ENCODE peak calls at places on chromosomes 1 and 21, in nine cellular contexts. W, P, M, Q, K, T, B, E and H are unnamed samples.

GRCh38 chr1:237736372-237737029 is 154.2 kb downstream of the ZP4 start:
- DNase-seq in W (no peak), P (no peak), M (peak), Q (no peak), K (no peak), T (no peak), B (no peak), E (no peak), H (no peak)

GRCh38 chr1:2088434-2088833 is 38.2 kb downstream of the PRKCZ start:
- DNase-seq in W (peak), P (no peak), M (no peak), Q (no peak), K (no peak), T (no peak), B (no peak), E (no peak), H (no peak)

GRCh38 chr21:41948404-41948895 is 5.4 kb downstream of the C2CD2 start:
- DNase-seq in W (no peak), P (no peak), M (no peak), Q (no peak), K (no peak), T (no peak), B (no peak), E (no peak), H (no peak)

GRCh38 chr1:212909652-212910063 is 40.7 kb upstream of the VASH2 start:
- DNase-seq in W (no peak), P (no peak), M (peak), Q (no peak), K (no peak), T (no peak), B (no peak), E (no peak), H (no peak)

GRCh38 chr1:230153655-230154296 is 86.7 kb downstream of the GALNT2 start:
- DNase-seq in W (no peak), P (no peak), M (no peak), Q (no peak), K (peak), T (no peak), B (no peak), E (no peak), H (no peak)

GRCh38 chr1:230426246-230427101 is at the start of gene PGBD5:
- DNase-seq in W (no peak), P (peak), M (peak), Q (peak), K (no peak), T (peak), B (peak), E (peak), H (no peak)

GRCh38 chr1:175788586-175789252 is 45.3 kb upstream of the TNR start:
- DNase-seq in W (no peak), P (no peak), M (no peak), Q (no peak), K (no peak), T (no peak), B (no peak), E (no peak), H (no peak)

GRCh38 chr21:43287111-43287973 is 118.5 kb downstream of the CRYAA start:
- DNase-seq in W (no peak), P (no peak), M (no peak), Q (no peak), K (no peak), T (no peak), B (peak), E (no peak), H (no peak)

GRCh38 chr1:153957744-153958110 is 685 bp downstream of the CRTC2 start:
- DNase-seq in W (no peak), P (no peak), M (peak), Q (no peak), K (no peak), T (no peak), B (no peak), E (no peak), H (no peak)

GRCh38 chr1:172970186-172970585 is 80.6 kb downstream of the TNFSF18 start:
- DNase-seq in W (no peak), P (no peak), M (no peak), Q (no peak), K (no peak), T (no peak), B (no peak), E (peak), H (no peak)

GRCh38 chr21:42373181-42373907 is 7.0 kb upstream of the TFF1 start:
- DNase-seq in W (no peak), P (no peak), M (no peak), Q (no peak), K (no peak), T (no peak), B (peak), E (no peak), H (no peak)

GRCh38 chr1:119314001-119314796 is 54.4 kb upstream of the HAO2 start:
- DNase-seq in W (no peak), P (no peak), M (no peak), Q (no peak), K (no peak), T (no peak), B (no peak), E (no peak), H (no peak)

GRCh38 chr1:111406325-111406768 is 21.2 kb downstream of the OVGP1 start:
- DNase-seq in W (no peak), P (no peak), M (no peak), Q (peak), K (no peak), T (peak), B (peak), E (no peak), H (peak)

GRCh38 chr1:169725930-169726329 is 7.9 kb downstream of the SELE start:
- DNase-seq in W (no peak), P (no peak), M (no peak), Q (no peak), K (no peak), T (no peak), B (no peak), E (no peak), H (no peak)

GRCh38 chr1:203593723-203594122 is 32.9 kb upstream of the ATP2B4 start:
- DNase-seq in W (no peak), P (peak), M (peak), Q (no peak), K (no peak), T (no peak), B (peak), E (peak), H (no peak)

GRCh38 chr1:18373882-18374493 is 106.7 kb upstream of the KLHDC7A start:
- DNase-seq in W (no peak), P (no peak), M (peak), Q (no peak), K (no peak), T (no peak), B (no peak), E (peak), H (no peak)

GRCh38 chr1:170176772-170177171 is 31.0 kb downstream of the NTMT2 start:
- DNase-seq in W (no peak), P (no peak), M (no peak), Q (no peak), K (no peak), T (no peak), B (no peak), E (no peak), H (no peak)

GRCh38 chr1:8512504-8512903 is 194.6 kb downstream of the SLC45A1 start:
- DNase-seq in W (no peak), P (no peak), M (no peak), Q (no peak), K (no peak), T (no peak), B (no peak), E (no peak), H (no peak)

GRCh38 chr1:43596579-43596978 is 53.4 kb upstream of the KDM4A start:
- DNase-seq in W (no peak), P (no peak), M (no peak), Q (no peak), K (no peak), T (no peak), B (no peak), E (no peak), H (no peak)

GRCh38 chr1:168079761-168080160 is 57.0 kb downstream of the GPR161 start:
- DNase-seq in W (no peak), P (no peak), M (no peak), Q (no peak), K (no peak), T (no peak), B (no peak), E (no peak), H (no peak)

GRCh38 chr1:226640737-226641136 is 92.2 kb downstream of the STUM start:
- DNase-seq in W (no peak), P (peak), M (no peak), Q (no peak), K (no peak), T (no peak), B (peak), E (no peak), H (no peak)
- H3K27ac ChIP-seq in W (no peak), P (no peak), M (no peak), Q (no peak), K (no peak), T (no peak), B (peak), E (no peak), H (no peak)

GRCh38 chr1:81433676-81434075 is 367.1 kb upstream of the ADGRL2 start:
- DNase-seq in W (no peak), P (no peak), M (no peak), Q (no peak), K (no peak), T (no peak), B (no peak), E (no peak), H (no peak)
- H3K27ac ChIP-seq in W (no peak), P (no peak), M (no peak), Q (peak), K (peak), T (peak), B (peak), E (no peak), H (no peak)

DNA sequence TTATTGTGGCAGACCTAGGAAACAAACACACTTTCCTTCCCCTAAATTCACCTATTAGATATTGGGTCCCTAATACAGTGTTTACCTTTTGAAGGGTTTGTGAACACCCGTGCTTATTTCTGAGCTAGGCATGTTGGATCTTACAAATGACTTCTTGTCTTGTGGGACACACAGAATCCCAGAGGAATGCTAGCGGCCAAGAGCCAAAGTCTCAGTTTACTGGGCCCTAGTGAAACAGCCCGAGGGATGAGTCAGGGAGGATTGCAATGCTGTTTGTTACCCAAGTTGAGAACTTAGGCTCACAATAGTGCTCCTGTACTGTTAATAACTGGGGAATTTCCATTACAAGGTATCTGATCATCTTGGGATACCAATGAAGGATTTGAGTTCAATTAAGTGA is 100.1 kb upstream of the AKT3 start:
- DNase-seq in W (peak), P (no peak), M (no peak), Q (no peak), K (no peak), T (no peak), B (no peak), E (peak), H (peak)
- H3K27ac ChIP-seq in W (no peak), P (no peak), M (no peak), Q (no peak), K (no peak), T (no peak), B (no peak), E (peak), H (no peak)

GRCh38 chr1:177012342-177012741 is 152.2 kb downstream of the ASTN1 start:
- DNase-seq in W (no peak), P (no peak), M (no peak), Q (no peak), K (no peak), T (no peak), B (no peak), E (no peak), H (no peak)

GRCh38 chr1:177011508-177011907 is 153.0 kb downstream of the ASTN1 start:
- DNase-seq in W (no peak), P (no peak), M (no peak), Q (no peak), K (no peak), T (no peak), B (no peak), E (no peak), H (no peak)

GRCh38 chr1:177013273-177013672 is 151.2 kb downstream of the ASTN1 start:
- DNase-seq in W (no peak), P (no peak), M (no peak), Q (no peak), K (no peak), T (no peak), B (no peak), E (no peak), H (no peak)

GRCh38 chr1:177017453-177017852 is 147.1 kb downstream of the ASTN1 start:
- DNase-seq in W (no peak), P (no peak), M (no peak), Q (no peak), K (no peak), T (no peak), B (no peak), E (no peak), H (no peak)

DNA sequence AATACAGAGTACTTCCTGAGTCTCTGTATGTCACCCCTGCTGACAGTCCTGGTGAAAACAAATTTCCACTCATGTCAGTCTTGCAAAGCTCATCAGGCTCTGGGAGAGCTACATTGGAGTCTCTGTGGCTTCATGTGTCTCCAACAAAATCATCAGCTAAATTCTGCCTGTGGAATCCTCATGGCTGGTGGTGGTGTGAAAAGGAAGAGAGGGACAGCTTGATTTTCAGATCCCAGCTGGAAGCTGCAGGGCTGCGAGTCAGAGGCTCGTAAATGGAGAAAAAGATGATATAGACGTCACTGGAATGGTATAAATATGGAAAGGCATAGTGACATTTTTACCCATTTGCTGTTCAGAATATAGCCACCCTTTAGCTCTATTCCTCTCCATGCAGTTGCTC is 150.2 kb downstream of the ASTN1 start:
- DNase-seq in W (no peak), P (no peak), M (no peak), Q (no peak), K (no peak), T (no peak), B (no peak), E (no peak), H (no peak)
- H3K27ac ChIP-seq in W (no peak), P (no peak), M (no peak), Q (no peak), K (no peak), T (no peak), B (no peak), E (no peak), H (no peak)

GRCh38 chr1:6496890-6497214 is 5.4 kb upstream of the PLEKHG5 start:
- DNase-seq in W (no peak), P (no peak), M (no peak), Q (no peak), K (no peak), T (no peak), B (no peak), E (no peak), H (no peak)
- H3K27ac ChIP-seq in W (no peak), P (no peak), M (no peak), Q (peak), K (peak), T (no peak), B (peak), E (peak), H (peak)

DNA sequence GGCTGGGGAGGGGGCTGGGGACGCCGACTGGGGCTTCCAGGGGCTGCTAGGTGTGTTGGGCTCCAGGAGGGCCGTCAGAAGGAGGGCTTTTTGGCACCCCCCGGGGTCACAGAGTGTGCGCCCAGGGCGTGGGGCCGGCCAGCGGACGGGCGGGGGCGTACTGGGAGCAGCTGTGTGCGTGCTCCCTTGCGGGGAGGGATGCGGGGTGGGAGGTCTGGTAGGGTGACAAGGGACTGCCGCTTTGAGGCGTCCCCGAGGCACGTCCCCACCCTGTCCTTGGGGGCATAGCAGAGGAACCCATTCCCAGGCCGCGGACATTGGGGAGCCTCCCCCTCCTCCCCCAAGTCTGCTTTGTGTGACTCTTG is 1.1 kb downstream of the FOXO6 start:
- DNase-seq in W (no peak), P (no peak), M (no peak), Q (no peak), K (no peak), T (no peak), B (no peak), E (no peak), H (no peak)
- H3K27ac ChIP-seq in W (no peak), P (peak), M (no peak), Q (no peak), K (peak), T (no peak), B (no peak), E (peak), H (no peak)

GRCh38 chr1:966135-966602 is at the start of gene PLEKHN1:
- DNase-seq in W (no peak), P (peak), M (peak), Q (no peak), K (no peak), T (peak), B (no peak), E (no peak), H (no peak)
- H3K27ac ChIP-seq in W (no peak), P (no peak), M (no peak), Q (peak), K (peak), T (no peak), B (peak), E (peak), H (peak)

GRCh38 chr1:226404063-226404903 is 3.6 kb downstream of the PARP1 start:
- DNase-seq in W (no peak), P (no peak), M (no peak), Q (no peak), K (no peak), T (no peak), B (peak), E (no peak), H (no peak)

GRCh38 chr1:226401407-226402303 is 6.2 kb downstream of the PARP1 start:
- DNase-seq in W (no peak), P (no peak), M (no peak), Q (no peak), K (no peak), T (no peak), B (no peak), E (no peak), H (no peak)

GRCh38 chr1:226404904-226405222 is 3.0 kb downstream of the PARP1 start:
- DNase-seq in W (no peak), P (no peak), M (peak), Q (no peak), K (no peak), T (no peak), B (peak), E (no peak), H (no peak)

GRCh38 chr1:226403522-226404034 is 4.3 kb downstream of the PARP1 start:
- DNase-seq in W (no peak), P (no peak), M (peak), Q (no peak), K (no peak), T (no peak), B (no peak), E (peak), H (no peak)

DNA sequence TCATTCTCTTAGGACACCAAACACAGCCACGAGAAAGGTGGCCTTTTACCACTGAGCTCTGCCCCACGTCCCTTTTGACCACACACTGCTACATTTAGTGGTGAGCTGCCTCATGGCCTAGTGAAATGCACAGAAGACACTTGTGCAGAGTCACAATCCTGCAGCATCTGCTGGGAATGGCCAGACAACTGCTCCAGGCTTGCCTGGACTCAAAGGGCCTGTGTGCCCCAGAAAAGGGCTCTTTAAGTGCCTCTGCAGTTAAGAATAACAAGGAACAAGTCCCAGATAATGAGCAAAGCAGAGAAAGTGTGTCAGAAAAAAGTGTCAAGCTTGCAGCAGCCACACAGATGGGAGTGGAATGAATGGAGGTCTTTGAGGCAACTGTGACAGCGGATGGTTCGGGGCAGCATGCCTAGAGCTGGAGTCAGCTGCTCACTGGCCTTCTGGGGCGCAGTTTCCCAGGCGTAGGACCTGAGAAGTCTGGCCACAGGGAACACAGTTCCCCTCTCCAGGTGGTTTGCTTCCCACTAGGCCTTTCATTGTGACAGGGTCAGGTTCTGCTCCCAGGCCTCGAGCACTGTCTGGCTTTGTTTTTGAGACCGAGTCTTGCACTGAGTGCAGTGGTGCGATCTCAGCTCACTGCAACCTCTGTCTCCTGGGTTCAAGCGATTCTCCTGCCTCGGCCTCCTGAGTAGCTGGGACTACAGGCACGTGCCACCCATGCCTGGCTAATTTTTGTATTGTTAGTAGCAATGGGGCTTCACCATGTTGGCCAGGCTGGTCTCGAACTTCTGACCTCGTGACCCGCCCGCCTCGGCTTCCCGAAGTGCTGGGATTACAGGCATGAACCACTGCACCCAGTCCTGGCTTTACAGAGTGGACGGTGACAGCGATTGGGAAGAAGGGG is 5.0 kb downstream of the PARP1 start:
- DNase-seq in W (no peak), P (no peak), M (peak), Q (no peak), K (no peak), T (no peak), B (peak), E (no peak), H (no peak)
- H3K27ac ChIP-seq in W (no peak), P (no peak), M (no peak), Q (no peak), K (no peak), T (no peak), B (peak), E (no peak), H (no peak)

GRCh38 chr1:222547944-222548671 is at the start of gene HHIPL2:
- DNase-seq in W (no peak), P (no peak), M (no peak), Q (no peak), K (no peak), T (no peak), B (no peak), E (no peak), H (no peak)
- H3K27ac ChIP-seq in W (peak), P (no peak), M (no peak), Q (no peak), K (no peak), T (no peak), B (no peak), E (peak), H (no peak)

GRCh38 chr1:156129687-156130577 is 15.4 kb downstream of the LMNA start:
- DNase-seq in W (peak), P (peak), M (peak), Q (peak), K (peak), T (peak), B (peak), E (peak), H (no peak)
- H3K27ac ChIP-seq in W (peak), P (peak), M (peak), Q (peak), K (peak), T (peak), B (peak), E (peak), H (peak)